ENCODE peak calls at places on chromosomes 4 and X, in four cellular contexts. Z is B cell, F is AG04450, M is AG09319. X is an unnamed sample.

GRCh38 chrX:41333744-41333993 is 293 bp upstream of the DDX3X start:
- DNase-seq in M (peak), Z (no peak), F (peak), X (peak)

GRCh38 chrX:22124098-22124497 is 92.0 kb downstream of the PHEX start:
- DNase-seq in Z (no peak), F (no peak), M (no peak), X (no peak)

GRCh38 chr4:170872794-170873193 is 783.0 kb upstream of the AADAT start:
- DNase-seq in M (no peak), F (no peak), Z (no peak), X (no peak)

GRCh38 chr4:185874516-185875230 is 62.7 kb upstream of the SORBS2 start:
- DNase-seq in Z (no peak), F (peak), M (no peak), X (no peak)

GRCh38 chr4:52102587-52102986 is 51.5 kb downstream of the SPATA18 start:
- DNase-seq in M (no peak), F (no peak), Z (no peak), X (no peak)

GRCh38 chr4:19130836-19131235 is 1109.3 kb upstream of the LCORL start:
- DNase-seq in Z (no peak), M (no peak), F (peak), X (no peak)

GRCh38 chr4:171979461-171979860 is 166.3 kb downstream of the GALNTL6 start:
- DNase-seq in M (no peak), Z (no peak), F (no peak), X (no peak)

GRCh38 chr4:23966720-23967119 is 76.9 kb upstream of the PPARGC1A start:
- DNase-seq in F (no peak), M (no peak), Z (no peak), X (no peak)

GRCh38 chrX:130018143-130018542 is 35.7 kb downstream of the BCORL1 start:
- DNase-seq in F (no peak), Z (no peak), M (no peak), X (no peak)

GRCh38 chr4:13261486-13262257 is 222.5 kb downstream of the RAB28 start:
- DNase-seq in Z (no peak), F (no peak), M (no peak), X (no peak)

GRCh38 chrX:74246524-74246923 is 57.5 kb upstream of the ZCCHC13 start:
- DNase-seq in M (no peak), Z (no peak), F (no peak), X (no peak)

GRCh38 chr4:69896530-69897116 is 34.2 kb upstream of the CSN1S1 start:
- DNase-seq in F (no peak), Z (no peak), M (no peak), X (no peak)
- TF ChIP-seq CTCF in F (peak), Z (no peak), M (peak), X (no peak)

GRCh38 chr4:122005064-122005755 is 53.4 kb upstream of the TRPC3 start:
- DNase-seq in M (no peak), Z (no peak), F (peak), X (no peak)

GRCh38 chr4:121998024-121998423 is 46.2 kb upstream of the TRPC3 start:
- DNase-seq in M (no peak), F (no peak), Z (no peak), X (no peak)

GRCh38 chr4:122007016-122007415 is 55.2 kb upstream of the TRPC3 start:
- DNase-seq in F (no peak), Z (no peak), M (no peak), X (no peak)

GRCh38 chr4:122000849-122001248 is 49.0 kb upstream of the TRPC3 start:
- DNase-seq in M (no peak), F (no peak), Z (no peak), X (no peak)

GRCh38 chr4:122003335-122003734 is 51.5 kb upstream of the TRPC3 start:
- DNase-seq in M (no peak), F (no peak), Z (peak), X (peak)
- TF ChIP-seq CTCF in M (no peak), F (peak), Z (peak), X (no peak)

GRCh38 chrX:78754917-78755316 is 7.4 kb downstream of the LPAR4 start:
- DNase-seq in F (no peak), Z (peak), M (no peak), X (peak)
- TF ChIP-seq CTCF in F (no peak), Z (no peak), M (no peak), X (peak)

GRCh38 chrX:2284601-2285000 is 216.2 kb downstream of the DHRSX start:
- DNase-seq in M (no peak), F (no peak), Z (no peak), X (no peak)
- TF ChIP-seq CTCF in M (no peak), F (no peak), Z (no peak), X (no peak)

DNA sequence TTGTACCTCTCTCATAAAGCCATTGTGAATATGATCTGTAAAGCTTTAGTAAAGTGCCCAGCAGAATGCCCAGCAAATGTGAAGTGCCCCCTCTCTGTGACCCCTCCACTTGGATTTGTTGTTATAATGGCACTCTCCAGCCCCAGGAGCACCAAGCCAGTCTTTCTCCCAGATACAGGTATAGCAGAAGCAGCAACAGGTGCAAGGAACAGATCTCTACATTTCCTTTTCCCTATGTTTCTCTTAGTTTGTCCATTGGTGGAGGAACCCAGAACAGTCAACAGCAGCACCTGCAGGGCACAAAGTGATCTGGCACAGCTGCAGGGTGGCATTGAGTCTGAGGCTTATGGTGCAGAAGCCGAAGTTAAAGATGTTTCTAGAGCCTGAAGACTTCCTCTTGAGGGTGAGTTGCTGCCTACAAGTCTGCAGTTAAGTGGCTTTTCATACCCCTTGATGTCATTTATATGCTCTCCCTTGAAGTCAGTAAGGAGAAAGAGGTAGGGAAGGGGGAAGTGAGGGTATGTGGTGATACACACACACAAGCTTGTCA is 16.1 kb upstream of the CXCL3 start:
- DNase-seq in M (no peak), Z (no peak), F (no peak), X (no peak)
- TF ChIP-seq CTCF in M (no peak), Z (no peak), F (no peak), X (no peak)

GRCh38 chr4:6989331-6989923 is 53.7 kb upstream of the TADA2B start:
- DNase-seq in M (no peak), Z (no peak), F (no peak), X (no peak)
- TF ChIP-seq CTCF in M (no peak), Z (no peak), F (no peak), X (no peak)

DNA sequence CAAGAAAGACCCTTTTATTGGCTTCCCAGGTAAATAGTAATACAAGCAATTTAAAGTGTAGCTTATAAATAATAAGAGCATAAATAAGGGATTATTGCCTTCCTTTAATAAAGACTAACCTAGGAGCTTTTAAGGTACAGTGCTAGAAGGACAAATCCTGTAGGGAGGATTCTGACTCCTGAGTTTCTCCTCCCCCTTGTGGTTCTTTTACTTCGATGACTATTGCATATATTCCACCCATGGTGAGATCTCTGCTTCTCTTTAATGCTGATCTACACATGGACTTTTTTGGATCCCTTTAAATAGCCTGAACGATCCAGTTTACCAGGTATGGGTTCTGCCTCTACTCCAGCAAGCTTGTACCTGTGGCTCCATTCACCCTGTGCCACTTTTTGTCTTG is 2.5 kb downstream of the GALNT7 start:
- DNase-seq in F (no peak), M (no peak), Z (no peak), X (no peak)
- TF ChIP-seq CTCF in F (peak), M (peak), Z (peak), X (no peak)

GRCh38 chrX:47568656-47569295 is 7.8 kb downstream of the ARAF start:
- DNase-seq in Z (peak), F (no peak), M (no peak), X (peak)
- TF ChIP-seq CTCF in Z (peak), F (peak), M (peak), X (peak)

X was measured in GM13976.